ENCODE peak calls at places on chromosomes 12 and 14, in seven cellular contexts. Z is NCI-H2081; H is NCI-H774; K is stimulated activated naive CD4-positive, alpha-beta T cell treated with Interleukin-2 at 50 U/mL for 16 hours; J is germinal center; G is cardiac septum; M is activated gamma-delta T cell treated with anti-CD3 and anti-CD28 coated beads, Interleukin-2, amount 50 U/mL, for 16 hours. O is an unnamed sample.

GRCh38 chr14:68977741-68978549 is 1.2 kb downstream of the ACTN1 start:
- DNase-seq in Z (peak), J (no peak), M (peak), G (peak), K (peak), H (no peak), O (peak)

GRCh38 chr14:66403183-66403582 is 83.0 kb upstream of the CCDC196 start:
- DNase-seq in K (no peak), G (no peak), J (peak), Z (peak), M (no peak), H (no peak), O (no peak)

GRCh38 chr14:30709201-30709600 is 87.1 kb downstream of the SCFD1 start:
- DNase-seq in M (no peak), J (no peak), H (no peak), G (no peak), K (no peak), Z (no peak), O (no peak)

GRCh38 chr14:71591929-71592328 is 340.3 kb upstream of the RGS6 start:
- DNase-seq in G (no peak), M (no peak), H (no peak), Z (no peak), J (no peak), K (no peak), O (no peak)

GRCh38 chr12:65415826-65416225 is 137.3 kb downstream of the MSRB3 start:
- DNase-seq in G (no peak), J (no peak), H (no peak), M (no peak), K (no peak), Z (no peak), O (no peak)

GRCh38 chr12:116887244-116887643 is 6.0 kb upstream of the HRK start:
- DNase-seq in K (no peak), M (no peak), J (no peak), H (no peak), G (no peak), Z (no peak), O (no peak)

GRCh38 chr14:96275182-96276112 is 19.4 kb downstream of the BDKRB1 start:
- DNase-seq in H (peak), K (peak), J (peak), M (peak), G (no peak), Z (peak), O (peak)

GRCh38 chr14:89921346-89921745 is 33.2 kb downstream of the EFCAB11 start:
- DNase-seq in H (no peak), M (no peak), J (no peak), Z (no peak), K (no peak), G (no peak), O (no peak)

GRCh38 chr12:102603021-102603420 is 122.7 kb upstream of the IGF1 start:
- DNase-seq in G (no peak), H (no peak), K (no peak), M (no peak), J (no peak), Z (no peak), O (no peak)

GRCh38 chr14:71469936-71470335 is 462.3 kb upstream of the RGS6 start:
- DNase-seq in Z (no peak), G (no peak), J (no peak), K (no peak), H (no peak), M (no peak), O (no peak)

GRCh38 chr14:32630701-32631100 is 301.6 kb downstream of the AKAP6 start:
- DNase-seq in G (no peak), H (no peak), J (no peak), M (no peak), K (no peak), Z (no peak), O (no peak)

GRCh38 chr14:65260786-65261185 is 151.7 kb upstream of the FUT8 start:
- DNase-seq in J (no peak), Z (no peak), G (no peak), H (no peak), M (no peak), K (no peak), O (no peak)

O was measured in naive B cell.